ENCODE peak calls at places on chromosomes 7 and 10, in nine cellular contexts. F is right lobe of liver; H is tibial artery; Y is CD8-positive, alpha-beta T cell; D is iPS DF 6.9; O is body of pancreas; J is naive thymus-derived CD4-positive, alpha-beta T cell; G is aorta; U is mucosa of descending colon. Z is an unnamed sample. For H3K4me1 and H3K36me3, the result is how much of the 10 kb centered on the place peaks cover.

GRCh38 chr10:116990276-116990800 is 14.6 kb downstream of the SHTN1 start:
- DNase-seq in F (no peak), H (no peak), Y (no peak), D (no peak), O (no peak), J (no peak), G (no peak), U (no peak), Z (no peak)

GRCh38 chr10:68560201-68560915 is at the start of gene TET1:
- DNase-seq in F (peak), H (peak), Y (no peak), D (peak), O (peak), J (peak), G (peak), U (no peak), Z (no peak)

GRCh38 chr10:124685251-124685650 is 58.9 kb downstream of the FAM53B start:
- DNase-seq in F (no peak), H (peak), Y (no peak), D (no peak), O (no peak), J (no peak), G (peak), U (peak), Z (peak)

GRCh38 chr10:102645388-102645740 is 1.1 kb downstream of the TRIM8 start:
- DNase-seq in F (peak), H (peak), Y (peak), D (no peak), O (peak), J (peak), G (peak), U (peak), Z (peak)

GRCh38 chr7:72161534-72161933 is 250.6 kb downstream of the CALN1 start:
- DNase-seq in F (no peak), H (no peak), Y (no peak), D (no peak), O (no peak), J (no peak), G (no peak), U (no peak), Z (no peak)

GRCh38 chr7:140078392-140078791 is 15.6 kb upstream of the PARP12 start:
- DNase-seq in F (no peak), H (no peak), Y (no peak), D (no peak), O (no peak), J (no peak), G (no peak), U (no peak), Z (no peak)

GRCh38 chr7:139230484-139230773 is 608 bp upstream of the UBN2 start:
- DNase-seq in F (no peak), H (no peak), Y (no peak), D (no peak), O (no peak), J (no peak), G (no peak), U (no peak), Z (no peak)

GRCh38 chr7:101866328-101866727 is 48.9 kb downstream of the CUX1 start:
- DNase-seq in F (no peak), H (no peak), Y (no peak), D (no peak), O (no peak), J (no peak), G (no peak), U (no peak), Z (no peak)

GRCh38 chr7:116950889-116951351 is 2.4 kb upstream of the ST7 start:
- DNase-seq in F (no peak), H (no peak), Y (no peak), D (no peak), O (no peak), J (no peak), G (no peak), U (no peak), Z (no peak)

GRCh38 chr7:98202367-98203195 is 8.7 kb upstream of the BHLHA15 start:
- DNase-seq in F (no peak), H (no peak), Y (peak), D (no peak), O (no peak), J (peak), G (no peak), U (peak), Z (no peak)

GRCh38 chr7:157302314-157302711 is 34.5 kb upstream of the DNAJB6 start:
- DNase-seq in F (no peak), H (peak), Y (peak), D (no peak), O (no peak), J (peak), G (peak), U (peak), Z (peak)
- H3K4me3 ChIP-seq in F (no peak), H (no peak), Y (peak), D (no peak), O (no peak), J (peak), G (no peak), U (no peak), Z (peak)

GRCh38 chr7:129919492-129919891 is 33.3 kb downstream of the UBE2H start:
- DNase-seq in F (no peak), H (no peak), Y (no peak), D (no peak), O (no peak), J (no peak), G (no peak), U (no peak), Z (no peak)
- H3K4me1 ChIP-seq in F (under half), H (under half), Y (under half), D (under half), O (half or more), J (under half), G (under half), U (under half), Z (under half)

GRCh38 chr7:159033473-159033825 is 111.2 kb downstream of the VIPR2 start:
- DNase-seq in F (no peak), H (no peak), Y (no peak), D (no peak), O (no peak), J (no peak), G (no peak), U (no peak), Z (no peak)

GRCh38 chr7:159035571-159036073 is 109.0 kb downstream of the VIPR2 start:
- DNase-seq in F (no peak), H (peak), Y (no peak), D (no peak), O (no peak), J (no peak), G (no peak), U (no peak), Z (no peak)

GRCh38 chr7:159036916-159037605 is 107.6 kb downstream of the VIPR2 start:
- DNase-seq in F (no peak), H (peak), Y (no peak), D (no peak), O (no peak), J (no peak), G (no peak), U (no peak), Z (no peak)

GRCh38 chr7:159033956-159034938 is 110.4 kb downstream of the VIPR2 start:
- DNase-seq in F (no peak), H (peak), Y (no peak), D (no peak), O (no peak), J (no peak), G (no peak), U (no peak), Z (no peak)

DNA sequence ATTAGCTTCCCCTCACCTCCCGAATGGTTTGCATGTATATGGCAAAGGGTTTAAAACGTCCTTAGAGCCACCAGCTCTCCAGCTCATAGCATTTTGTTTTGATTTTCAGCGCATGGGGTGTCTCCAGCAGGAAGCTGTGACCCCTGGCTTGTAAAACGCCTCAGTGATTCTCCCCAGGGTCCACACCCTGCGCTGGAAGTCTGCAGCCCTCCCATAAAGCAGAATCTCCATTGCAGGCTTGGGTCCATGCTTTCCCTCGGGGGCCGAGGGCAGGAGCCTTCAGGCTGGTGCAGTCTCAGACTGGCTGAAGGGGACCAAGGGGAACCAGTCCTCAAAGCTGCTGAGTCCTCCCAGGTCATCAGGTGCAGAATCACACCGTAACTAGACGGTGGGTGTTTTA is 109.7 kb downstream of the VIPR2 start:
- DNase-seq in F (no peak), H (peak), Y (no peak), D (no peak), O (no peak), J (no peak), G (no peak), U (no peak), Z (no peak)
- H3K36me3 ChIP-seq in F (under half), H (under half), Y (under half), D (under half), O (under half), J (under half), G (under half), U (under half), Z (under half)

GRCh38 chr10:30056281-30056680 is 3.1 kb downstream of the JCAD start:
- DNase-seq in F (no peak), H (no peak), Y (no peak), D (no peak), O (no peak), J (no peak), G (no peak), U (no peak), Z (no peak)

GRCh38 chr10:30056767-30057355 is 2.5 kb downstream of the JCAD start:
- DNase-seq in F (no peak), H (no peak), Y (no peak), D (no peak), O (no peak), J (no peak), G (no peak), U (no peak), Z (no peak)

GRCh38 chr10:30057421-30057841 is 2.0 kb downstream of the JCAD start:
- DNase-seq in F (no peak), H (no peak), Y (no peak), D (no peak), O (no peak), J (no peak), G (no peak), U (no peak), Z (no peak)

GRCh38 chr10:30058111-30058510 is 1.3 kb downstream of the JCAD start:
- DNase-seq in F (no peak), H (no peak), Y (no peak), D (no peak), O (no peak), J (no peak), G (no peak), U (no peak), Z (no peak)

GRCh38 chr10:30055094-30055701 is 4.2 kb downstream of the JCAD start:
- DNase-seq in F (no peak), H (peak), Y (no peak), D (no peak), O (no peak), J (no peak), G (no peak), U (no peak), Z (no peak)
- H3K4me3 ChIP-seq in F (no peak), H (no peak), Y (no peak), D (no peak), O (no peak), J (no peak), G (no peak), U (no peak), Z (peak)

DNA sequence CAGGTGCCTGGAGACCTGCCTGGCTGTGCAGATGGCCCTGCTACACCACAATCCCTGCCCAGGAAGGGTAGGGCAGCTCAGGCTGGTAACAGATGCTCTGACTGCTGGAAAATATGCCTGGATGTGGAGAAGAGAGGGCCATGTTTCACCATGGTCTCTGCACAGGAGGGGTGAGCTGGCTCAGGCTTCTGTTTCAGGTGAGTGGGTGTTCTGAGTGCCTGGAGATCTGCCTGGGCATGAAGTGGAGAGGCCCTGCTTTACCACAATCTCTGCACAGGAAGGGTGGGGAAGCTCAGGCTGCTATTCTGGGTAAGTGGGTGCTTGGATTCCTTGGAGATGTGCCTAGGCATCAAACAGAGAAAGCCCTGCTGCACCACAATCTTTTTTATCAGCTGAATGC is 350.1 kb downstream of the KIF20B start:
- DNase-seq in F (no peak), H (no peak), Y (no peak), D (no peak), O (no peak), J (no peak), G (no peak), U (no peak), Z (no peak)
- H3K4me1 ChIP-seq in F (under half), H (under half), Y (under half), D (under half), O (under half), J (under half), G (under half), U (under half), Z (under half)

DNA sequence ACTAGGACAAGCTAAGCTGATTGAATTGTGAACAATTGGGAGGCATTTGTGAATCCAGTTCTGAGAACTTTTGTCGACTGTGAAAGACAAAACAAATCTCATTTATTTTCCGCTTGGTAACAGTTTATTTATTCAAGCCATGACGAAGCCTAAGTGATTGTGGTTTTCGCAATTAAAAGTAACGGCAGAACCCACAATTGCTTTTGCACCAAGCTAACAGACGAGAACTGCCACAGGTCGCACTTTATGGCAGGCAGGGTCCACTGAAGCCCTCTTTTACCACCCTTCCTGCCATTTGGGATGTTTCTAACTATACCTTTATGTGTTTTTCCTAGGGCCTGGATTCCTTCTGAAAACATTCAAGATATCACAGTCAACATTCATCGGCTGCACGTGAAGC is 111.2 kb downstream of the ZMYND11 start:
- DNase-seq in F (no peak), H (no peak), Y (no peak), D (no peak), O (no peak), J (no peak), G (no peak), U (no peak), Z (no peak)
- H3K36me3 ChIP-seq in F (under half), H (half or more), Y (under half), D (under half), O (under half), J (under half), G (under half), U (under half), Z (half or more)

Z was measured in lower lobe of right lung.